ENCODE peak calls at places on chromosomes 1 and 21, in five cellular contexts. O is heart right ventricle, P is tibial artery, W is endodermal cell, Z is astrocyte. L is an unnamed sample. For H3K9me3, the result is how much of the 10 kb centered on the place peaks cover.

GRCh38 chr1:200179781-200180160 is 152.3 kb downstream of the NR5A2 start:
- DNase-seq in O (no peak), P (no peak), Z (no peak), W (no peak), L (no peak)

GRCh38 chr1:246104927-246105326 is 402.2 kb downstream of the SMYD3 start:
- DNase-seq in W (no peak), O (no peak), P (no peak), Z (no peak), L (no peak)

GRCh38 chr1:221543529-221544120 is 198.3 kb downstream of the DUSP10 start:
- DNase-seq in P (no peak), W (peak), Z (peak), O (no peak), L (no peak)

GRCh38 chr21:45393833-45394638 is 10.9 kb upstream of the COL18A1 start:
- DNase-seq in W (no peak), O (no peak), P (peak), Z (no peak), L (peak)

GRCh38 chr1:162984699-162985098 is 84.5 kb upstream of the RGS4 start:
- DNase-seq in Z (peak), O (no peak), P (no peak), W (no peak), L (no peak)

GRCh38 chr21:45533731-45534571 is 8.3 kb downstream of the SLC19A1 start:
- DNase-seq in W (peak), P (peak), Z (no peak), O (peak), L (peak)

GRCh38 chr1:103616362-103616761 is 865 bp upstream of the AMY2A start:
- DNase-seq in O (no peak), Z (no peak), P (no peak), W (no peak), L (peak)

GRCh38 chr1:112713466-112714312 is 1.4 kb downstream of the PPM1J start:
- DNase-seq in W (peak), O (no peak), Z (no peak), P (no peak), L (no peak)

GRCh38 chr1:165842363-165843129 is 15.1 kb downstream of the UCK2 start:
- DNase-seq in W (peak), P (no peak), O (no peak), Z (peak), L (no peak)

GRCh38 chr1:99306644-99307043 is 42.4 kb downstream of the PLPPR4 start:
- DNase-seq in Z (no peak), W (peak), P (no peak), O (no peak), L (no peak)
- TF ChIP-seq CTCF in Z (no peak), W (peak), P (no peak), O (no peak), L (no peak)

GRCh38 chr1:92837062-92837461 is 5.2 kb downstream of the RPL5 start:
- DNase-seq in P (no peak), O (no peak), W (no peak), Z (no peak), L (no peak)

GRCh38 chr1:92833840-92834239 is 2.0 kb downstream of the RPL5 start:
- DNase-seq in O (no peak), P (no peak), Z (no peak), W (no peak), L (no peak)

GRCh38 chr1:92832537-92833160 is 809 bp downstream of the RPL5 start:
- DNase-seq in W (no peak), O (no peak), P (no peak), Z (no peak), L (no peak)

GRCh38 chr1:92831762-92832536 is at the start of gene RPL5:
- DNase-seq in Z (peak), W (peak), O (peak), P (peak), L (peak)

DNA sequence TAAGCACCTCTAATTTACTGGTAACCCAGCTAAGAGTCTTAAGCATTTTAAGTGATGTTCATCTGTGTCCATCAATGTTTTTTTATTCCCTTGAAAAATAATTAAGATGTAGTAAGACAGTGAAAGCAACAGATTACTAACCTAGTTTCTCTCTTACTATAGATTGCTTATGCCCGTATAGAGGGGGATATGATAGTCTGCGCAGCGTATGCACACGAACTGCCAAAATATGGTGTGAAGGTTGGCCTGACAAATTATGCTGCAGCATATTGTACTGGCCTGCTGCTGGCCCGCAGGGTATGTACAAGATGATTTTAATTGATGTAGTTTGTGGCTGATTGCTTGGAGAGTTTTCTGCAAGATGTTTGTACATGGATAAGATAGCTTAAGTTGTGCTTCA is 2.8 kb downstream of the RPL5 start:
- DNase-seq in P (no peak), Z (no peak), O (no peak), W (no peak), L (no peak)
- H3K4me3 ChIP-seq in P (no peak), Z (peak), O (no peak), W (peak), L (no peak)

GRCh38 chr21:15627011-15627410 is 102.8 kb upstream of the USP25 start:
- DNase-seq in P (no peak), W (no peak), Z (no peak), O (no peak), L (no peak)
- H3K9me3 ChIP-seq in P (under half), W (under half), Z (under half), O (under half), L (under half)

DNA sequence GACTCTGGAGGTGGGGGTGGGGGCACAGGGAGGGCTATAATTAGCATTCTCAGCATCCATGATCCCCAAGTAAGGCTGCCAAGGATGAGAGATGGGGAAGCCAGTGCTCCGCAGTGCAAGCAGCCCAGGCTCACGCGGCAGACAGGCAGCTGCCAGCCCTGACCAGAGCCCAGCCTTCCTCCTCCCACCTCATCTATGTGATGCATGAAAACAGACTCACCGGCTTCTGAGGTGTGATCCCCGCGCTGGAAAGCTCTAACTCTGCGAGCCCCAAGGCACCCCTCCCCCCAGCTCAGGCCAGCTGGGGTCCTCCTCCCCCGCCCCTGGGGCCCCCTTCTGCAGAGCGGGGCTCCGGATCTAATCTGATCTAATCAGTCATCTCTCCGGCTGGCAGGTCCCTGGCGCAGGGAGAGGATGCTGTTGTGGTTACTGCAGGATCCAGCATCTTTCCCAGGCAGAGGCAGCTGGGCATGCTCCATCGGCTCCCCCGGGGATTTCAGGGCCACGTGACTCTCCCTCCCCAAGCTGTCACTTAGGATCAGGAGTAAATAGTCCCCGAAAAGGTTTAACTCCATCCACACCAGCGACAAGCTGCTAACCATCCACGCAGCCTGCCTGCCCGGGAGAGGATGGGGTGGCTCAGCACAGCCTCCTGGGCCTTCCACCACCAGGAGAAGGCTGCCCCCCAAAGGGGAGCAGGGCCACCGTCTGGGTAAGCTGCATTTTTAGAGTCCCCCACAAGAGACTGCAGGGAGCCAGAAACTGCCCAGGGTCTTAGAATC is at the start of gene PLEKHA6:
- DNase-seq in O (peak), P (peak), Z (peak), W (peak), L (no peak)
- TF ChIP-seq CTCF in O (no peak), P (peak), Z (peak), W (peak), L (no peak)

GRCh38 chr1:203143671-203144070 is 16.1 kb downstream of the ADORA1 start:
- DNase-seq in O (peak), P (no peak), Z (no peak), W (no peak), L (no peak)
- H3K4me3 ChIP-seq in O (no peak), P (no peak), Z (no peak), W (no peak), L (no peak)

GRCh38 chr21:44378646-44379581 is 25.5 kb downstream of the TRPM2 start:
- DNase-seq in Z (no peak), P (no peak), W (peak), O (no peak), L (no peak)
- H3K9me3 ChIP-seq in Z (under half), P (under half), W (under half), O (under half), L (under half)

GRCh38 chr1:28412731-28413130 is 43.2 kb downstream of the PHACTR4 start:
- DNase-seq in P (no peak), Z (peak), W (no peak), O (no peak), L (no peak)
- TF ChIP-seq CTCF in P (no peak), Z (no peak), W (peak), O (no peak), L (no peak)

GRCh38 chr1:220338759-220339158 is 66.5 kb upstream of the RAB3GAP2 start:
- DNase-seq in P (no peak), Z (no peak), O (no peak), W (peak), L (no peak)
- H3K4me3 ChIP-seq in P (no peak), Z (no peak), O (no peak), W (no peak), L (no peak)

GRCh38 chr1:225070972-225071371 is 141.5 kb downstream of the DNAH14 start:
- DNase-seq in W (no peak), O (no peak), P (no peak), Z (no peak), L (no peak)
- H3K9me3 ChIP-seq in W (under half), O (under half), P (under half), Z (under half), L (under half)